ENCODE peak calls at places on chromosomes 16 and 17, in nine cellular contexts. I is endodermal cell, N is cardiac muscle cell, K is pancreas, Y is ovary, O is lower lobe of right lung, Q is IMR-90, P is tibial artery, W is mammary epithelial cell. U is an unnamed sample. For H3K9me3, the result is how much of the 10 kb centered on the place peaks cover.

GRCh38 chr16:85220125-85220839 is 108.0 kb upstream of the CIBAR2 start:
- DNase-seq in W (peak), P (no peak), Y (peak), O (peak), N (no peak), K (peak), I (no peak), Q (peak), U (peak)

GRCh38 chr17:81406117-81406953 is 11.1 kb downstream of the BAHCC1 start:
- DNase-seq in O (no peak), I (no peak), P (no peak), Y (peak), W (no peak), N (no peak), Q (no peak), K (no peak), U (no peak)

GRCh38 chr16:50523710-50524109 is 24.5 kb upstream of the NKD1 start:
- DNase-seq in O (no peak), P (no peak), W (no peak), I (peak), Q (no peak), N (no peak), K (no peak), Y (no peak), U (no peak)

GRCh38 chr16:85485379-85485778 is 127.7 kb upstream of the GSE1 start:
- DNase-seq in P (no peak), Q (no peak), N (no peak), K (no peak), O (no peak), W (no peak), I (no peak), Y (no peak), U (no peak)

GRCh38 chr16:16861546-16861945 is 482.6 kb downstream of the NPIPA7 start:
- DNase-seq in Q (peak), K (peak), W (no peak), O (no peak), Y (peak), P (no peak), N (peak), I (peak), U (no peak)

GRCh38 chr17:57166803-57167202 is 81.8 kb downstream of the AKAP1 start:
- DNase-seq in K (no peak), I (peak), N (no peak), Q (no peak), P (no peak), Y (no peak), W (peak), O (no peak), U (no peak)

GRCh38 chr17:10226930-10227695 is 28.7 kb upstream of the GAS7 start:
- DNase-seq in K (no peak), O (peak), I (peak), W (no peak), N (peak), P (peak), Q (peak), Y (peak), U (peak)

GRCh38 chr16:89290472-89290871 is 73.0 kb downstream of the ZNF778 start:
- DNase-seq in W (no peak), K (no peak), O (no peak), I (no peak), N (no peak), P (no peak), Q (no peak), Y (no peak), U (no peak)

GRCh38 chr17:78144146-78144719 is 2.0 kb upstream of the C17orf99 start:
- DNase-seq in N (peak), K (peak), Y (peak), I (peak), P (peak), O (peak), W (peak), Q (peak), U (peak)

GRCh38 chr17:59093702-59094231 is 12.9 kb downstream of the TRIM37 start:
- DNase-seq in K (no peak), Y (peak), Q (peak), I (no peak), W (peak), O (peak), P (peak), N (no peak), U (no peak)

GRCh38 chr17:5203908-5204294 is 12.2 kb upstream of the ZNF594 start:
- DNase-seq in Y (no peak), K (no peak), W (peak), P (no peak), I (no peak), Q (peak), O (no peak), N (no peak), U (no peak)

GRCh38 chr16:24497405-24497804 is 42.0 kb upstream of the RBBP6 start:
- DNase-seq in Q (peak), I (peak), W (peak), Y (no peak), N (peak), K (no peak), P (no peak), O (no peak), U (no peak)

GRCh38 chr17:4900231-4901107 is 1.1 kb downstream of the C17orf107 start:
- DNase-seq in I (peak), O (peak), W (no peak), K (peak), Y (peak), N (no peak), P (no peak), Q (no peak), U (peak)

GRCh38 chr17:60231234-60231633 is 81.5 kb downstream of the CA4 start:
- DNase-seq in I (peak), W (peak), O (no peak), P (no peak), K (no peak), N (peak), Y (no peak), Q (peak), U (no peak)
- TF ChIP-seq CTCF in I (peak), W (peak), O (peak), P (no peak), K (no peak), N (peak), Y (no peak), Q (peak), U (peak)

DNA sequence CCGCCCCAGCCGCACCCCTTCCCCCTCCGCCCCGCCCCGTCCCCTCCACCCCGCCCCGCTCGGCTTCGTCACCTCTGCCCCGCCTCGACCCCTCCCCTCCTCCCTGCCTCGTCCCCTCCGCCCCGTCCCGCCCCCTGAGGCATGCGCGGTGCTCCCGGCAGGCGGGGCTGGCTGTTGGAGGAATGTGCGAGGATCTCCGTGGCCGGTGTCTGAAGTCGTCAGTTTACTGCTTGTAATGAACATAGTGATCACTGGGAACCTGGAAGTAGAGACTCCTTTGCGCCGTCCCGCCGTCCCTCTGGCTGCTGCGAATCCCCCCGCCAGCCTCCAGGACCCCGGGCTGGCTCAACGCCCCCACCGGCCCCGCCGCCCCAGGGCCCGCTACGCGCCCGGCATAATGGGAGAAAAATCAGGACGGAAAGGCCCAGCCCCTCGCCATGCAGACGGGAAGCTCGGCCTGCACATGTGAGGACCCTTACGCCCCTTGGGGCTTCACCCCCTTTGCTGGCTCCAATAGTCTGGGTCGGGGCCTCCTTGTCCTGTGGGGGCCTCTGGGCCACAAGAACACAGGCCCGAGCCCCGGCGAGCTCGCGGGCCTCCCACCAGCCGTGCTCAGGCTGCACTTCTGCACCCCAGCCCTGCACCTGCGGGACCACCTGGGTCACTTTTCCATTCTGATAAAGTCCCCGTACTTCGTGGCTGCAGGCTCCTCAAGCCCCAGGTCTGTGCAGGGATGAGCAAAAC is 743.1 kb downstream of the KCNJ18 start:
- DNase-seq in P (no peak), W (no peak), Y (no peak), Q (no peak), N (no peak), O (no peak), I (no peak), K (no peak), U (no peak)
- H3K9me3 ChIP-seq in P (under half), W (under half), Y (under half), Q (under half), N (under half), O (under half), I (half or more), K (under half), U (under half)

GRCh38 chr17:1484586-1485310 is 7.7 kb downstream of the MYO1C start:
- DNase-seq in I (peak), Q (no peak), P (peak), N (peak), Y (peak), O (peak), W (peak), K (peak), U (no peak)
- TF ChIP-seq CTCF in I (peak), Q (no peak), P (no peak), N (peak), Y (no peak), O (no peak), W (no peak), K (no peak), U (no peak)

DNA sequence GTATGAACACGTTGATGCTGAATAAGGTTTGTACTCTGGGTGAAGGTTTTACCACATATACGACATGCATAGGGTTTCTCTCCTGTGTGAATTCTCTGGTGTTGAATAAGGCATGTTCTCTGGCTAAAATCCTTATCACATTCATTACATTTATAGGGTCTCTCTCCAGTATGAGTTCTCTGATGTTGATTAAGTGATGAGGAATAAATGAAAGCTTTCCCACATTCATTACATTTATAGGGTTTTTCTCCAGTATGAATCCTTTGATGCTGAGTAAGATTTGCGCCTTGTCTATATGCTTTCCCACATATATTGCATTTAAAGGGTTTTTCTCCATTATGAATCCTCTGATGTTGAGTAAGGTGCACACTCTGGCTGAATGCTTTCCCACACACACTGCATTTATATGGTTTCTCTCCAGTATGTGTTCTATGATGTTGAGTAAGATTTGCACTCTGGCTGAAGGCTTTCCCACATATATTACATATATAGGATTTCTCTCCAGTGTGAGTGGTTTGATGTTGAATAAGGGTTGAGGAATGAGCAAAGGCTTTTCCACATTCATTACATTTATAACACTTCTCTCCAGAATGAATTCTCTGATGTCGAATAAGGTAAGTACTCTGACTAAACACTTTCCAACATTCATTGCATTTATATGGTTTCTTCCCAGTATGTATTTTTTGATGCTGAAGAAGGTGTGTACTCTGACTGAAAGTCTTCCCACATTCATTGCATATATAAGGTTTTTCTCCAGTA is 16.9 kb downstream of the ZNF287 start:
- DNase-seq in I (no peak), P (no peak), N (no peak), W (no peak), K (no peak), Q (no peak), Y (no peak), O (no peak), U (no peak)
- H3K9me3 ChIP-seq in I (half or more), P (under half), N (under half), W (half or more), K (under half), Q (half or more), Y (under half), O (half or more), U (half or more)

GRCh38 chr17:80002242-80002641 is 33.4 kb downstream of the TBC1D16 start:
- DNase-seq in Y (no peak), I (no peak), W (no peak), P (no peak), N (no peak), O (no peak), K (no peak), Q (no peak), U (no peak)

GRCh38 chr17:80001376-80001775 is 34.3 kb downstream of the TBC1D16 start:
- DNase-seq in Y (no peak), N (no peak), O (no peak), K (no peak), Q (no peak), P (no peak), I (no peak), W (no peak), U (no peak)

GRCh38 chr17:80000955-80001354 is 34.7 kb downstream of the TBC1D16 start:
- DNase-seq in I (no peak), W (no peak), Y (no peak), P (no peak), K (peak), Q (no peak), O (no peak), N (no peak), U (no peak)

GRCh38 chr17:80003969-80004368 is 31.7 kb downstream of the TBC1D16 start:
- DNase-seq in Q (no peak), P (no peak), W (no peak), N (no peak), I (no peak), O (no peak), Y (no peak), K (peak), U (no peak)

GRCh38 chr17:80002690-80003490 is 32.8 kb downstream of the TBC1D16 start:
- DNase-seq in O (no peak), K (no peak), Q (no peak), I (no peak), N (no peak), Y (no peak), W (no peak), P (no peak), U (no peak)
- TF ChIP-seq CTCF in O (no peak), K (no peak), Q (no peak), I (peak), N (no peak), Y (no peak), W (no peak), P (no peak), U (no peak)

DNA sequence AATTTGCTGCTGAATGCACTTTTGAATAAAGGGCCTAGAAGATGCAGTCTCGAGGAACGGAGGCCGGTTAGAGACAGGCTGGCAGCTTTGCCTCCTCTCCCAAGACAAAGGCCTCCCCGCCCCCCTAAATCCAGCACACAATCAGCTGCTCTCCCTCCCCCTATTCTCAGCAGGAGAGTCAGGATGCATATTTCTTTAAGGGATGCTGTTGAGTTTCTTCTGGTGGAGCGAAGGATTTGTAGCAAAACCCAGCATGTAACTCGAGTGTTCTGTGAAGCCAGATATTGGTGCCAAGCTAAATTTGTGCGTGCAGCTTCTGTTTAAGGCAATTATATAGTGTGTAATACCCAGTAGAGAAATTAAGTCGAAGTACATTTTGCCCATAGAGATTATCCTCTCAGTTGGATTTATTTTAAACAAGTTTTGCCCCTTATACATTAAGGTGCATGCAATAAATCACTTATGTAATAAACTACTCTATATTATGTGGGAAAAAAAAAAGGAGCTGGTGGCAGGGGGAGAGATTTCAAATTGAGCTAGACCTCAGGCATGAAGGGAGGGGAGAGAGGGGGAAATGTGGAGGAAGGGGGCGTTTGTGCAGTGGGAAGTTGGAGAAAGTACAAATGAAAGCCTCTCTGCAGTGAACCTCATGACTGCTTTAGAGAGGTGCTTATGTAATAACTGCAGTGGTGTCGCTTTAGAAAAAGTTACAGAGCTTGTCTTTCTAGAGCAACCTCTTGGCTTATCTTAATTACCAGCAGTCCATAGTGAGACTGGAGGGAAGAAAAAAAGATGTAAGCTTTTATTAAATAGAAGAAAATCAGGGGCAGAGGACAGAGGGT is 599.2 kb downstream of the MAF start:
- DNase-seq in K (no peak), P (no peak), W (no peak), N (peak), I (no peak), Q (no peak), O (no peak), Y (no peak), U (no peak)
- H3K9me3 ChIP-seq in K (under half), P (under half), W (under half), N (under half), I (under half), Q (under half), O (under half), Y (under half), U (under half)

DNA sequence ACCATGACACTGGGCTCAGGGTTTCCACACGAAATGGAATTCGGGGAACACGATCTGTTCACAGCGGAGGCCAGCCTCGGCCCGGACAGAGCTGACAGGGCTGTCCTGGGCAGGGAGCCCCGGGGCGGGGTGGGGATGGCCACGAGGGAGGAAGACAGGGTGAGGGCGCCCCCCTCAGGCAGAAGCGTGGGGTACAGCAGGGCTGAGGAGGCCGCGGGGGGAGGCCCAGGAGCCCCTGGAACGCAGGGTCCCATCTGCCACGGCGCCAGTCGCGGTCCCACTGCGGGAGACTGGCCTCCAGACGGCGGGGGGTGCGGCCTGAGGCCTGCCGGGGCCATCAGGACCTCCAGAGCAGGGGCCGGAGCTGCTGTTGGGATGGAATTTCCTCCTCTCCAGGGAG is 75.9 kb downstream of the LMF1 start:
- DNase-seq in N (no peak), W (no peak), Q (no peak), Y (no peak), K (peak), O (no peak), I (peak), P (no peak), U (no peak)
- TF ChIP-seq CTCF in N (no peak), W (no peak), Q (no peak), Y (no peak), K (no peak), O (no peak), I (peak), P (no peak), U (no peak)

GRCh38 chr16:63913278-63913677 is 1208.6 kb downstream of the CDH11 start:
- DNase-seq in W (no peak), I (no peak), Y (no peak), N (no peak), O (no peak), P (no peak), K (no peak), Q (no peak), U (no peak)
- H3K9me3 ChIP-seq in W (under half), I (under half), Y (under half), N (under half), O (under half), P (under half), K (under half), Q (under half), U (under half)

GRCh38 chr16:80852261-80852872 is 48.0 kb upstream of the CDYL2 start:
- DNase-seq in Q (peak), I (peak), W (peak), P (no peak), N (peak), K (no peak), O (no peak), Y (no peak), U (no peak)
- TF ChIP-seq CTCF in Q (peak), I (peak), W (peak), P (peak), N (peak), K (no peak), O (peak), Y (no peak), U (peak)